ENCODE peak calls at places on chromosomes 16 and 17, in seven cellular contexts. One of them, this sample, is unnamed.
A peak's percentile ranks its signal among the peaks of the same experiment; 100 is the strongest.

GRCh38 chr16:66167564-66168291 is 198.8 kb upstream of the CDH5 start:
- DNase-seq in aorta: no peak
- DNase-seq in GM12864: no peak
- DNase-seq in spleen: no peak
- DNase-seq in skeletal muscle cell: no peak
- DNase-seq in SJSA1: peak; percentile 47
- DNase-seq in psoas muscle: no peak
- DNase-seq in this sample: no peak

GRCh38 chr17:60158751-60159478 is 9.1 kb downstream of the CA4 start:
- DNase-seq in GM12864: no peak
- DNase-seq in psoas muscle: no peak
- DNase-seq in aorta: no peak
- DNase-seq in spleen: no peak
- DNase-seq in skeletal muscle cell: no peak
- DNase-seq in SJSA1: no peak
- DNase-seq in this sample: no peak

GRCh38 chr17:34358631-34359030 is 2.4 kb downstream of the CCL13 start:
- DNase-seq in spleen: no peak
- DNase-seq in aorta: no peak
- DNase-seq in SJSA1: no peak
- DNase-seq in GM12864: no peak
- DNase-seq in psoas muscle: no peak
- DNase-seq in skeletal muscle cell: no peak
- DNase-seq in this sample: no peak

GRCh38 chr17:57296231-57296630 is 39.9 kb downstream of the MSI2 start:
- DNase-seq in GM12864: no peak
- DNase-seq in aorta: no peak
- DNase-seq in SJSA1: no peak
- DNase-seq in spleen: no peak
- DNase-seq in psoas muscle: no peak
- DNase-seq in skeletal muscle cell: no peak
- DNase-seq in this sample: no peak

GRCh38 chr16:84177740-84178070 is 9.2 kb downstream of the TAF1C start:
- DNase-seq in skeletal muscle cell: no peak
- DNase-seq in SJSA1: peak; percentile 18
- DNase-seq in aorta: no peak
- DNase-seq in GM12864: no peak
- DNase-seq in psoas muscle: no peak
- DNase-seq in spleen: no peak
- DNase-seq in this sample: no peak

GRCh38 chr16:65068151-65068740 is 53.6 kb downstream of the CDH11 start:
- DNase-seq in psoas muscle: no peak
- DNase-seq in skeletal muscle cell: peak; percentile 45
- DNase-seq in aorta: no peak
- DNase-seq in GM12864: no peak
- DNase-seq in SJSA1: no peak
- DNase-seq in spleen: no peak
- DNase-seq in this sample: no peak

GRCh38 chr16:79191933-79192332 is 408.6 kb downstream of the MAF start:
- DNase-seq in psoas muscle: no peak
- DNase-seq in skeletal muscle cell: no peak
- DNase-seq in spleen: no peak
- DNase-seq in SJSA1: no peak
- DNase-seq in aorta: no peak
- DNase-seq in GM12864: no peak
- DNase-seq in this sample: no peak

GRCh38 chr16:30748634-30749445 is 615 bp downstream of the PHKG2 start:
- DNase-seq in psoas muscle: peak; percentile 71
- DNase-seq in aorta: no peak
- DNase-seq in spleen: peak; percentile 89
- DNase-seq in SJSA1: peak; percentile 15
- DNase-seq in GM12864: no peak
- DNase-seq in skeletal muscle cell: peak; percentile 7
- DNase-seq in this sample: no peak

GRCh38 chr17:81015135-81015534 is 19.8 kb upstream of the BAIAP2 start:
- DNase-seq in spleen: no peak
- DNase-seq in psoas muscle: no peak
- DNase-seq in SJSA1: no peak
- DNase-seq in skeletal muscle cell: no peak
- DNase-seq in aorta: no peak
- DNase-seq in GM12864: no peak
- DNase-seq in this sample: no peak

GRCh38 chr17:3472137-3472536 is 518 bp upstream of the SPATA22 start:
- DNase-seq in psoas muscle: no peak
- DNase-seq in skeletal muscle cell: no peak
- DNase-seq in GM12864: no peak
- DNase-seq in aorta: no peak
- DNase-seq in spleen: no peak
- DNase-seq in SJSA1: no peak
- DNase-seq in this sample: no peak

GRCh38 chr17:3474212-3474611 is 1.6 kb upstream of the ASPA start:
- DNase-seq in skeletal muscle cell: no peak
- DNase-seq in GM12864: no peak
- DNase-seq in SJSA1: no peak
- DNase-seq in spleen: no peak
- DNase-seq in psoas muscle: no peak
- DNase-seq in aorta: no peak
- DNase-seq in this sample: no peak

GRCh38 chr17:3475155-3475808 is 515 bp upstream of the ASPA start:
- DNase-seq in psoas muscle: peak; percentile 61
- DNase-seq in GM12864: no peak
- DNase-seq in spleen: no peak
- DNase-seq in aorta: no peak
- DNase-seq in SJSA1: no peak
- DNase-seq in skeletal muscle cell: no peak
- DNase-seq in this sample: no peak

GRCh38 chr17:3479988-3480387 is 4.2 kb downstream of the ASPA start:
- DNase-seq in SJSA1: no peak
- DNase-seq in GM12864: no peak
- DNase-seq in spleen: no peak
- DNase-seq in skeletal muscle cell: no peak
- DNase-seq in psoas muscle: no peak
- DNase-seq in aorta: no peak
- DNase-seq in this sample: no peak

DNA sequence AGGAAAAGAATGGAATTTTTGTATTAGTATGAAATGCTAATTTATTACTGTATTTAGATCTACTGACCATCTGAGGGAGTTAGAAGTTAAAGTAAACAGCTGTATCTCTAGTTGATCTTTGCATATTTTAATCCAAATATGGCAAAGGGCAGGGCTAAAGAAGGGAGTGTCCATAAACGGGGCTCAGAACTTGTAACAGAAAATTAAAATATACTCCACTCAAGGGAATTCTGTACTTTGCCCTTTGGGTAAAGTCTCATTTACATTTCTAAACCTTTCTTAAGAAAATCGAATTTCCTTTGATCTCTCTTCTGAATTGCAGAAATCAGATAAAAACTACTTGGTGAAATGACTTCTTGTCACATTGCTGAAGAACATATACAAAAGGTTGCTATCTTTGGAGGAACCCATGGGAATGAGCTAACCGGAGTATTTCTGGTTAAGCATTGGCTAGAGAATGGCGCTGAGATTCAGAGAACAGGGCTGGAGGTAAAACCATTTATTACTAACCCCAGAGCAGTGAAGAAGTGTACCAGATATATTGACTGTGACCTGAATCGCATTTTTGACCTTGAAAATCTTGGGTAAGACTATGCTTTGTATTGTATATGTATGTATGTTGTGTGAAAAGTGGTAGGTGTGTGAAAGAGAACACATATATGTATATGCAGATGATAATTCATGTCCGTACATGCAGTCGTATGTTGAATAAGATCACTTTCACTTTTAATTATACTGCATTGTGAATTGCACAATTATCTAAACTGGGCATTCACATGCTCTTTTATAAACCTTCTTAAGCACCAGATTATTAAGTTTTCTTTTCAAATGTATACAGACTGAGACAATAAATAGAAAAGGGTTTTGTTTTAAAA is at the start of gene ASPA:
- DNase-seq in spleen: no peak
- DNase-seq in GM12864: no peak
- DNase-seq in skeletal muscle cell: no peak
- DNase-seq in SJSA1: peak; percentile 3
- DNase-seq in aorta: no peak
- DNase-seq in psoas muscle: no peak
- DNase-seq in this sample: no peak
- H3K4me3 ChIP-seq in spleen: peak within 1 kb of the TSS; percentile 26
- H3K4me3 ChIP-seq in GM12864: no peak within 1 kb of the TSS
- H3K4me3 ChIP-seq in skeletal muscle cell: no peak within 1 kb of the TSS
- H3K4me3 ChIP-seq in SJSA1: peak within 1 kb of the TSS; percentile 14
- H3K4me3 ChIP-seq in aorta: no peak within 1 kb of the TSS
- H3K4me3 ChIP-seq in psoas muscle: peak within 1 kb of the TSS; percentile 70
- H3K4me3 ChIP-seq in this sample: peak within 1 kb of the TSS; percentile 58

GRCh38 chr17:82024859-82025258 is 1.8 kb downstream of the LRRC45 start:
- DNase-seq in skeletal muscle cell: no peak
- DNase-seq in GM12864: no peak
- DNase-seq in SJSA1: no peak
- DNase-seq in psoas muscle: no peak
- DNase-seq in aorta: no peak
- DNase-seq in spleen: no peak
- DNase-seq in this sample: no peak

GRCh38 chr17:82023447-82024241 is 539 bp downstream of the LRRC45 start:
- DNase-seq in psoas muscle: no peak
- DNase-seq in skeletal muscle cell: no peak
- DNase-seq in aorta: no peak
- DNase-seq in GM12864: no peak
- DNase-seq in SJSA1: peak; percentile 59
- DNase-seq in spleen: no peak
- DNase-seq in this sample: no peak

GRCh38 chr17:82021728-82022309 is 859 bp downstream of the CENPX start:
- DNase-seq in skeletal muscle cell: no peak
- DNase-seq in spleen: no peak
- DNase-seq in aorta: no peak
- DNase-seq in SJSA1: peak; percentile 42
- DNase-seq in GM12864: no peak
- DNase-seq in psoas muscle: no peak
- DNase-seq in this sample: no peak

GRCh38 chr17:82022310-82022980 is at the start of gene CENPX:
- DNase-seq in aorta: no peak
- DNase-seq in psoas muscle: no peak
- DNase-seq in SJSA1: no peak
- DNase-seq in GM12864: no peak
- DNase-seq in spleen: peak; percentile 87
- DNase-seq in skeletal muscle cell: no peak
- DNase-seq in this sample: no peak

GRCh38 chr17:82022981-82023446 is at the start of gene LRRC45:
- DNase-seq in aorta: peak; percentile 100
- DNase-seq in psoas muscle: peak; percentile 100
- DNase-seq in SJSA1: peak; percentile 100
- DNase-seq in spleen: peak; percentile 99
- DNase-seq in skeletal muscle cell: peak; percentile 98
- DNase-seq in GM12864: peak; percentile 97
- DNase-seq in this sample: peak; percentile 100
- H3K4me3 ChIP-seq in aorta: peak within 1 kb of the TSS; percentile 65
- H3K4me3 ChIP-seq in psoas muscle: peak within 1 kb of the TSS; percentile 91
- H3K4me3 ChIP-seq in SJSA1: peak within 1 kb of the TSS; percentile 92
- H3K4me3 ChIP-seq in spleen: peak within 1 kb of the TSS; percentile 94
- H3K4me3 ChIP-seq in skeletal muscle cell: peak within 1 kb of the TSS; percentile 90
- H3K4me3 ChIP-seq in GM12864: peak within 1 kb of the TSS; percentile 89
- H3K4me3 ChIP-seq in this sample: peak within 1 kb of the TSS; percentile 97

GRCh38 chr17:76528156-76528527 is 9.4 kb downstream of the CYGB start:
- DNase-seq in spleen: peak; percentile 88
- DNase-seq in GM12864: no peak
- DNase-seq in aorta: no peak
- DNase-seq in skeletal muscle cell: no peak
- DNase-seq in SJSA1: peak; percentile 43
- DNase-seq in psoas muscle: no peak
- DNase-seq in this sample: peak; percentile 35
- H3K4me3 ChIP-seq in spleen: peak overlapping the region; percentile 26
- H3K4me3 ChIP-seq in GM12864: peak overlapping the region; percentile 58
- H3K4me3 ChIP-seq in aorta: no peak overlapping the region
- H3K4me3 ChIP-seq in skeletal muscle cell: no peak overlapping the region
- H3K4me3 ChIP-seq in SJSA1: peak overlapping the region; percentile 19
- H3K4me3 ChIP-seq in psoas muscle: peak overlapping the region; percentile 19
- H3K4me3 ChIP-seq in this sample: peak overlapping the region; percentile 54

GRCh38 chr16:68244903-68245853 is at the start of gene PLA2G15:
- DNase-seq in spleen: peak; percentile 98
- DNase-seq in psoas muscle: peak; percentile 99
- DNase-seq in skeletal muscle cell: peak; percentile 92
- DNase-seq in SJSA1: peak; percentile 84
- DNase-seq in GM12864: peak; percentile 78
- DNase-seq in aorta: peak; percentile 100
- DNase-seq in this sample: peak; percentile 99

GRCh38 chr16:68247400-68247799 is 2.2 kb downstream of the PLA2G15 start:
- DNase-seq in SJSA1: no peak
- DNase-seq in skeletal muscle cell: no peak
- DNase-seq in spleen: no peak
- DNase-seq in aorta: peak; percentile 66
- DNase-seq in GM12864: no peak
- DNase-seq in psoas muscle: peak; percentile 62
- DNase-seq in this sample: no peak

GRCh38 chr16:68246121-68246520 is 948 bp downstream of the PLA2G15 start:
- DNase-seq in GM12864: no peak
- DNase-seq in psoas muscle: no peak
- DNase-seq in skeletal muscle cell: no peak
- DNase-seq in aorta: peak; percentile 50
- DNase-seq in SJSA1: no peak
- DNase-seq in spleen: peak; percentile 73
- DNase-seq in this sample: no peak

GRCh38 chr16:68247932-68248331 is 2.8 kb downstream of the PLA2G15 start:
- DNase-seq in psoas muscle: peak; percentile 40
- DNase-seq in GM12864: no peak
- DNase-seq in spleen: no peak
- DNase-seq in skeletal muscle cell: no peak
- DNase-seq in aorta: no peak
- DNase-seq in SJSA1: no peak
- DNase-seq in this sample: no peak

DNA sequence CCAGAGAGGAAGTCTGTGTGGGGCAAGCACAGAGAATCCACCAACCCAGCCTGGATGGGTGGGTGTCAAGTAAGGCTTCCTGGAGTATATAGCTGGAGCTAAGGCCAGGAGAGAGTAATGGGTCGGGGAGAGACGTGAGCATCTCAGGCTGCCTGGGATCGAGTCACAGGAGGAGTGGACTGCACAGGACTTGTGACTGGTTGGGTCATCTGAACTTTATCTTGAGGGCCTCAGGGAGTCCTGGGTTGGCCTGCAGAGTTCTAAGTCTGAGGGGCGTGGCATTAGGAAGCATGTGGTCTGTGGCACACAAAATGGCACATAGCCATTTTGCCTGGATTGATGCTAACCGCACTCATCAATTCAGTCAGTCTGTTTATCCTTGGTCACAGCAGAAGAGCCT is 1.5 kb downstream of the PLA2G15 start:
- DNase-seq in GM12864: no peak
- DNase-seq in spleen: no peak
- DNase-seq in skeletal muscle cell: no peak
- DNase-seq in aorta: peak; percentile 55
- DNase-seq in psoas muscle: peak; percentile 61
- DNase-seq in SJSA1: no peak
- DNase-seq in this sample: no peak
- H3K4me3 ChIP-seq in GM12864: no peak overlapping the region
- H3K4me3 ChIP-seq in spleen: no peak overlapping the region
- H3K4me3 ChIP-seq in skeletal muscle cell: no peak overlapping the region
- H3K4me3 ChIP-seq in aorta: no peak overlapping the region
- H3K4me3 ChIP-seq in psoas muscle: peak overlapping the region; percentile 85
- H3K4me3 ChIP-seq in SJSA1: no peak overlapping the region
- H3K4me3 ChIP-seq in this sample: peak overlapping the region; percentile 84

GRCh38 chr17:39621523-39622379 is 5.0 kb upstream of the PPP1R1B start:
- DNase-seq in SJSA1: peak; percentile 86
- DNase-seq in aorta: peak; percentile 94
- DNase-seq in spleen: peak; percentile 97
- DNase-seq in GM12864: no peak
- DNase-seq in psoas muscle: peak; percentile 91
- DNase-seq in skeletal muscle cell: peak; percentile 13
- DNase-seq in this sample: peak; percentile 85
- H3K4me3 ChIP-seq in SJSA1: no peak overlapping the region
- H3K4me3 ChIP-seq in aorta: no peak overlapping the region
- H3K4me3 ChIP-seq in spleen: no peak overlapping the region
- H3K4me3 ChIP-seq in GM12864: peak overlapping the region; percentile 46
- H3K4me3 ChIP-seq in psoas muscle: no peak overlapping the region
- H3K4me3 ChIP-seq in skeletal muscle cell: no peak overlapping the region
- H3K4me3 ChIP-seq in this sample: no peak overlapping the region